ENCODE peak calls at places on chromosomes 13 and 19, in six cellular contexts. Y is thyroid gland; T is CD4-positive, alpha-beta T cell; E is hepatic stellate cell; R is mucosa of descending colon; G is stimulated activated CD8-positive, alpha-beta memory T cell treated with anti-CD3 and anti-CD28 coated beads, Interleukin-7, amount 100 ng/mL, for 1 hour. H is an unnamed sample.

GRCh38 chr19:38917921-38918491 is 6.0 kb upstream of the CCER2 start:
- DNase-seq in Y (no peak), T (no peak), E (peak; percentile 49), R (no peak), G (no peak), H (peak; percentile 44)

GRCh38 chr13:113658836-113659235 is 838 bp upstream of the ATP4B start:
- DNase-seq in Y (no peak), T (no peak), E (no peak), R (no peak), G (no peak), H (peak; percentile 47)

GRCh38 chr19:35733180-35734125 is 8.8 kb downstream of the IGFLR1 start:
- DNase-seq in Y (no peak), T (no peak), E (no peak), R (peak; percentile 39), G (no peak), H (no peak)

GRCh38 chr19:49290517-49290916 is 34.5 kb downstream of the SLC6A16 start:
- DNase-seq in Y (no peak), T (no peak), E (no peak), R (no peak), G (no peak), H (no peak)

GRCh38 chr19:13153627-13154240 is 3.5 kb downstream of the IER2 start:
- DNase-seq in Y (peak; percentile 42), T (no peak), E (peak; percentile 34), R (peak; percentile 73), G (no peak), H (peak; percentile 92)

GRCh38 chr13:111115051-111115840 is at the start of gene ARHGEF7:
- DNase-seq in Y (no peak), T (no peak), E (peak; percentile 48), R (no peak), G (no peak), H (no peak)

GRCh38 chr13:51585234-51585672 is 991 bp downstream of the WDFY2 start:
- DNase-seq in Y (no peak), T (no peak), E (no peak), R (no peak), G (no peak), H (no peak)

GRCh38 chr13:108919036-108919907 is 289.9 kb downstream of the MYO16 start:
- DNase-seq in Y (no peak), T (no peak), E (no peak), R (no peak), G (no peak), H (no peak)

GRCh38 chr13:37029617-37030016 is 29.0 kb downstream of the EXOSC8 start:
- DNase-seq in Y (no peak), T (no peak), E (no peak), R (no peak), G (no peak), H (no peak)

GRCh38 chr19:8638078-8638619 is 7.7 kb downstream of the NFILZ start:
- DNase-seq in Y (no peak), T (no peak), E (no peak), R (peak; percentile 55), G (no peak), H (peak; percentile 76)

GRCh38 chr19:42261763-42262162 is 6.8 kb upstream of the ERF start:
- DNase-seq in Y (no peak), T (no peak), E (no peak), R (no peak), G (no peak), H (no peak)

GRCh38 chr13:26007774-26008173 is 44.0 kb downstream of the SHISA2 start:
- DNase-seq in Y (no peak), T (no peak), E (no peak), R (no peak), G (no peak), H (no peak)

GRCh38 chr13:112783946-112784500 is 94.2 kb downstream of the ATP11A start:
- DNase-seq in Y (peak; percentile 21), T (no peak), E (no peak), R (no peak), G (no peak), H (no peak)